ENCODE peak calls at places on chromosomes 13 and 19, in six cellular contexts. F is GM10248; J is stimulated activated CD4-positive, alpha-beta T cell treated with anti-CD3 and anti-CD28 coated beads, TNF-alpha, amount 100 ng/mL, for 1 hour; N is Panc1; R is stimulated activated naive CD8-positive, alpha-beta T cell treated with anti-CD3 and anti-CD28 coated beads, Interleukin-15, amount 100 ng/mL, for 72 hours; G is A549. D is an unnamed sample.

GRCh38 chr13:73058741-73059459 is at the start of gene KLF5:
- DNase-seq in F (peak), G (peak), J (peak), R (peak), N (no peak), D (peak)

GRCh38 chr13:108304170-108305068 is 34.9 kb downstream of the TNFSF13B start:
- DNase-seq in R (no peak), G (no peak), J (no peak), F (no peak), N (no peak), D (no peak)

GRCh38 chr19:38093587-38093986 is 130.4 kb downstream of the DPF1 start:
- DNase-seq in G (no peak), J (no peak), R (no peak), F (no peak), N (no peak), D (no peak)

GRCh38 chr19:10389863-10390262 is 9.5 kb upstream of the TYK2 start:
- DNase-seq in R (peak), J (no peak), G (no peak), F (no peak), N (no peak), D (peak)

GRCh38 chr19:10740798-10741197 is 22.9 kb downstream of the DNM2 start:
- DNase-seq in F (no peak), G (no peak), R (no peak), N (no peak), J (no peak), D (no peak)

GRCh38 chr13:31945202-31945978 is 86.2 kb upstream of the FRY start:
- DNase-seq in J (no peak), N (no peak), R (no peak), G (peak), F (no peak), D (peak)

GRCh38 chr13:44272692-44273091 is 100.9 kb upstream of the SERP2 start:
- DNase-seq in G (no peak), J (no peak), N (no peak), F (no peak), R (no peak), D (no peak)

GRCh38 chr13:38697628-38698333 is 10.9 kb downstream of the FREM2 start:
- DNase-seq in R (no peak), F (no peak), N (no peak), J (no peak), G (no peak), D (peak)

GRCh38 chr19:18943465-18943864 is 2.4 kb upstream of the HOMER3 start:
- DNase-seq in J (no peak), R (no peak), G (no peak), F (no peak), N (no peak), D (no peak)

GRCh38 chr19:46489445-46490272 is 6.0 kb downstream of the PNMA8B start:
- DNase-seq in J (no peak), N (no peak), F (no peak), G (no peak), R (no peak), D (peak)

GRCh38 chr13:74132152-74132767 is 1.9 kb downstream of the KLF12 start:
- DNase-seq in R (peak), J (no peak), G (no peak), F (no peak), N (no peak), D (peak)

GRCh38 chr19:362683-363082 is 18.1 kb upstream of the MIER2 start:
- DNase-seq in R (no peak), N (no peak), J (no peak), G (no peak), F (no peak), D (no peak)

GRCh38 chr13:81058211-81058915 is 717.4 kb upstream of the SPRY2 start:
- DNase-seq in N (no peak), J (no peak), R (no peak), F (no peak), G (no peak), D (no peak)

GRCh38 chr13:98496239-98496668 is 80.7 kb downstream of the STK24 start:
- DNase-seq in F (no peak), J (no peak), R (no peak), N (no peak), G (no peak), D (no peak)

GRCh38 chr13:42107006-42107405 is 58.6 kb downstream of the DGKH start:
- DNase-seq in N (no peak), R (no peak), G (no peak), J (no peak), F (no peak), D (no peak)

GRCh38 chr19:28656644-28657043 is 556.3 kb downstream of the UQCRFS1 start:
- DNase-seq in N (no peak), J (no peak), R (no peak), G (no peak), F (no peak), D (no peak)

D was measured in NCI-H82.